ENCODE peak calls at places on chromosomes 5 and 9, in four cellular contexts. One of them, this sample, is unnamed.

GRCh38 chr5:74641778-74642542 is 1.4 kb upstream of the ENC1 start:
- DNase-seq in posterior vena cava: no peak
- DNase-seq in NT2/D1: no peak
- DNase-seq in activated T-helper 1 cell treated with Interleukin-2 at 50 U/mL for 16 hours: no peak
- DNase-seq in this sample: peak; percentile 21

GRCh38 chr5:135100011-135100410 is 66.0 kb upstream of the PITX1 start:
- DNase-seq in posterior vena cava: peak; percentile 48
- DNase-seq in NT2/D1: no peak
- DNase-seq in activated T-helper 1 cell treated with Interleukin-2 at 50 U/mL for 16 hours: no peak
- DNase-seq in this sample: no peak

GRCh38 chr5:51002368-51002767 is 335.9 kb downstream of the PARP8 start:
- DNase-seq in posterior vena cava: no peak
- DNase-seq in NT2/D1: no peak
- DNase-seq in activated T-helper 1 cell treated with Interleukin-2 at 50 U/mL for 16 hours: no peak
- DNase-seq in this sample: no peak

GRCh38 chr9:134371731-134372130 is 45.5 kb downstream of the RXRA start:
- DNase-seq in posterior vena cava: peak; percentile 95
- DNase-seq in NT2/D1: no peak
- DNase-seq in activated T-helper 1 cell treated with Interleukin-2 at 50 U/mL for 16 hours: no peak
- DNase-seq in this sample: peak; percentile 91

GRCh38 chr9:68416891-68417570 is 60.6 kb downstream of the PGM5 start:
- DNase-seq in posterior vena cava: no peak
- DNase-seq in NT2/D1: peak; percentile 13
- DNase-seq in activated T-helper 1 cell treated with Interleukin-2 at 50 U/mL for 16 hours: no peak
- DNase-seq in this sample: no peak

GRCh38 chr5:96079962-96080361 is 118.3 kb upstream of the ELL2 start:
- DNase-seq in posterior vena cava: no peak
- DNase-seq in NT2/D1: no peak
- DNase-seq in activated T-helper 1 cell treated with Interleukin-2 at 50 U/mL for 16 hours: no peak
- DNase-seq in this sample: no peak

GRCh38 chr5:75685141-75685540 is 32.1 kb downstream of the POC5 start:
- DNase-seq in posterior vena cava: no peak
- DNase-seq in NT2/D1: no peak
- DNase-seq in activated T-helper 1 cell treated with Interleukin-2 at 50 U/mL for 16 hours: no peak
- DNase-seq in this sample: no peak

GRCh38 chr9:133968428-133968827 is 23.7 kb downstream of the VAV2 start:
- DNase-seq in posterior vena cava: peak; percentile 66
- DNase-seq in NT2/D1: no peak
- DNase-seq in activated T-helper 1 cell treated with Interleukin-2 at 50 U/mL for 16 hours: no peak
- DNase-seq in this sample: no peak

GRCh38 chr9:130191749-130192120 is 19.5 kb downstream of the NCS1 start:
- DNase-seq in posterior vena cava: no peak
- DNase-seq in NT2/D1: no peak
- DNase-seq in activated T-helper 1 cell treated with Interleukin-2 at 50 U/mL for 16 hours: no peak
- DNase-seq in this sample: no peak

GRCh38 chr9:116959775-116960174 is 272.7 kb downstream of the TRIM32 start:
- DNase-seq in posterior vena cava: no peak
- DNase-seq in NT2/D1: no peak
- DNase-seq in activated T-helper 1 cell treated with Interleukin-2 at 50 U/mL for 16 hours: no peak
- DNase-seq in this sample: no peak

This sample was measured in GF-D8.